ENCODE peak calls at places on chromosomes 7 and 10, in six cellular contexts. X is colonic mucosa, Y is Panc1, R is astrocyte of the spinal cord, B is esophagus squamous epithelium, O is PC-3. A is an unnamed sample.

GRCh38 chr7:2627258-2628136 is 4.3 kb upstream of the TTYH3 start:
- DNase-seq in X (no peak), Y (no peak), R (no peak), B (no peak), O (no peak), A (no peak)

GRCh38 chr7:33550363-33550762 is 355.0 kb upstream of the BMPER start:
- DNase-seq in X (no peak), Y (no peak), R (no peak), B (no peak), O (no peak), A (no peak)

GRCh38 chr7:129952164-129952652 is 552 bp downstream of the UBE2H start:
- DNase-seq in X (peak), Y (no peak), R (peak), B (no peak), O (peak), A (no peak)

GRCh38 chr7:142385528-142386340 is 127.9 kb upstream of the PRSS58 start:
- DNase-seq in X (peak), Y (peak), R (peak), B (no peak), O (peak), A (peak)

GRCh38 chr7:120114626-120115025 is 158.3 kb upstream of the KCND2 start:
- DNase-seq in X (no peak), Y (no peak), R (no peak), B (no peak), O (no peak), A (no peak)

GRCh38 chr10:61621538-61622150 is 41.1 kb upstream of the CABCOCO1 start:
- DNase-seq in X (no peak), Y (no peak), R (no peak), B (no peak), O (peak), A (no peak)

GRCh38 chr7:36315309-36315948 is 74.2 kb upstream of the ANLN start:
- DNase-seq in X (peak), Y (no peak), R (no peak), B (no peak), O (no peak), A (no peak)

GRCh38 chr7:73742753-73743641 is 4.4 kb upstream of the ABHD11 start:
- DNase-seq in X (peak), Y (no peak), R (peak), B (no peak), O (peak), A (no peak)

GRCh38 chr7:86950360-86950759 is 109.1 kb downstream of the ELAPOR2 start:
- DNase-seq in X (no peak), Y (no peak), R (no peak), B (no peak), O (no peak), A (no peak)

GRCh38 chr7:24741691-24742639 is 15.3 kb downstream of the GSDME start:
- DNase-seq in X (no peak), Y (no peak), R (peak), B (no peak), O (peak), A (no peak)

GRCh38 chr7:90709501-90710465 is 113.7 kb downstream of the CDK14 start:
- DNase-seq in X (no peak), Y (no peak), R (peak), B (no peak), O (peak), A (no peak)

GRCh38 chr7:142880886-142881505 is 4.5 kb downstream of the TRPV6 start:
- DNase-seq in X (no peak), Y (peak), R (peak), B (no peak), O (peak), A (no peak)

GRCh38 chr7:157895520-157896375 is 558.9 kb downstream of the DNAJB6 start:
- DNase-seq in X (no peak), Y (no peak), R (no peak), B (no peak), O (no peak), A (no peak)

GRCh38 chr10:130707389-130707979 is 571.3 kb downstream of the GLRX3 start:
- DNase-seq in X (no peak), Y (no peak), R (no peak), B (no peak), O (no peak), A (no peak)

GRCh38 chr10:124733566-124734245 is 10.5 kb downstream of the FAM53B start:
- DNase-seq in X (no peak), Y (no peak), R (no peak), B (no peak), O (no peak), A (no peak)
- H3K4me3 ChIP-seq in X (no peak), Y (no peak), R (no peak), B (peak), O (no peak), A (no peak)

DNA sequence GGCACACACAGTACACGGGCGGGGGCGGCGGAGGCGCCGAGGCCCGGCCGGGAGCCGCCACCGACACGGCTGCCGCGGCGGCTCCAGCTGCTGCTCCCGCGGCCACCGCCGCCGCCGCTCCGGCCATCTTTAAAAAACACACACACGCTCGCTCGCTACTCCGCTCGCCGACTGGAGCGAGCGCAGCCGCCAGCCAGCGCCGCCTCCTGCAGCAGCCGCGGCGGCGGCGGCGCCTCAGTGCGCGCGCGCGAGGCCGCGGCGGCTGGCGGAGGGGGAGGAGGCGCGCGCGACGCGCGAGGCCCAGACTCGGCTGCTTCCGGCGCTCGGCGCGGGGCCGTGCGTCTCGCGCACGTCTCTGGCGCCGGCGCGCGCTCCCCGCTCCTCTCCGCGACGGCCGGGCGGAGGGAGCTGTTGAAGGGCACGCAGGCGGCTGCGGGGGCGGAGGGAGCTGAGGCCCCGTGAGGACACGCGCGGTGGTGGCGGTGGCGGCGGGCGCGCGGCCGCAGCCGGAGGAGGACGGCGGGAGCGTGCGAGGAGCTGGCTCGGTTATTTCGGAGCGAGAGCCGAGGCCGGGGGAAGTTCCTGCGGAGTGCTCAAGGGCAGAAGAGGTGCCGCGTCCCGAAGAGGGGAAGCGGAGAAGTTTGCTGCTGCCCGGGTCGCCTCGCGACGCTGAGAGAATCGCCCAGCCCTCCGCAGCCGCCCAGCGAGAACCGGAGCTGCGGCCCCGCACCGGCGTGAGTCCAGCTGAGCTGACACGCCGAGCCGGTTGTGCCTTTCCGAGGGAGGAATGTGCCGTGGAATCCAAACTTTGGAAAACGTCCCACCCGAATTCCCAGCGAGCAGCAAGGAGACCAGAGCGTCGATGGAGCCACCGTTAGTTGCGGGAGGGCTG is at the start of gene KDM7A:
- DNase-seq in X (peak), Y (no peak), R (peak), B (peak), O (peak), A (no peak)
- TF ChIP-seq CTCF in X (no peak), Y (no peak), R (no peak), B (no peak), O (no peak), A (no peak)

GRCh38 chr10:77049146-77049545 is 588.5 kb downstream of the KCNMA1 start:
- DNase-seq in X (no peak), Y (no peak), R (no peak), B (no peak), O (no peak), A (no peak)
- H3K4me3 ChIP-seq in X (no peak), Y (no peak), R (no peak), B (no peak), O (no peak), A (no peak)

DNA sequence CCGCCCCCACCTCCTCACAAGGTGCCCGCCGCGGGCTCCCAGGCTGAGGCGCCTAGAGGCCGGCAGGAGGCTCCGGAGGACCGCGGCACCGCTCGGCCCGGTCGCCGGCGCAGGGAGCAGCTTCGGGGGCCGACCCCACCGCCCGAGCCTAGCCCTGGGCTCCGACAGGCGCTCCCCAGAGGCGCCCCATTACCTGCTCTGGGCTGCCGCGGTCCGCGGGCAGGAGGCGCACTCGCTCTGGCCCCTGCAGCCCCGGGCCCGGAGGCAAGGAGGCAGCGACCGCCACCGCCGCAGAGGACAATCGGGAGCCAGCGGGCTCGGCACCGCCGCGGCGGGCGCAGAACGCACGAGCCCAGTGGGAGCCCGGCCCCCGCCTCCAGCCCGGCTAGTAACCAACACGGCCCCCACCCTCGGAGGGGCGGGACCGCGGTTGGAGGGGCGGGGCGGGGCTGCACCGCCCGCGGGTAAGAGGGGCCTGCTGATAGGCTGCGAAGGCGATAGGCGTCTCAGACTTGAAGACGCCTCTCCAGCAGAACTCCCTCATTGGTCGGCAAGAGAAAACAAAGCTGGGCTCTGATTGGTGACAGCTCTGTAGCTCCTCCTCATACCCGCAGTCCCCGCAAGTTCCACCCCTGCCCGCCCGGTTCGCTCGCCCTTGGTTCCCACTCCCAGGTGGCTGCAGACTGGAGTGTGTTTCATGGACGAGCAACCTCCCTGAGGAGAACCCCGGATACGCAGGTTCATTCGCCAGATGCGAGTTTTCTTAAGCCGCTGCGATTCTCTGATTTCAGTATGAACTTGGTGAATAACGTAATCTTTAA is at the start of gene MPP7:
- DNase-seq in X (peak), Y (peak), R (peak), B (peak), O (peak), A (peak)
- TF ChIP-seq CTCF in X (no peak), Y (peak), R (peak), B (no peak), O (no peak), A (peak)

GRCh38 chr10:133161486-133162051 is 1.6 kb downstream of the KNDC1 start:
- DNase-seq in X (no peak), Y (no peak), R (no peak), B (no peak), O (peak), A (no peak)
- H3K4me3 ChIP-seq in X (no peak), Y (peak), R (no peak), B (no peak), O (no peak), A (no peak)

GRCh38 chr7:93551063-93551895 is 23.2 kb downstream of the CALCR start:
- DNase-seq in X (no peak), Y (peak), R (peak), B (no peak), O (peak), A (peak)
- TF ChIP-seq CTCF in X (no peak), Y (peak), R (peak), B (peak), O (peak), A (peak)